ENCODE peak calls at places on chromosomes 12 and 14, in six cellular contexts. N is stimulated activated CD8-positive, alpha-beta memory T cell treated with anti-CD3 and anti-CD28 coated beads, Interleukin-15, amount 100 ng/mL, for 1 hour; K is left ventricle myocardium inferior; G is GM18507; E is NCI-H510A treated with DMSO at 0.1 percent for 48 hours; L is hypothalamus. P is an unnamed sample.

GRCh38 chr14:104209985-104210520 is 71.7 kb downstream of the KIF26A start:
- DNase-seq in K (no peak), L (no peak), E (no peak), G (no peak), N (no peak), P (no peak)

GRCh38 chr12:13304924-13305323 is 108.4 kb downstream of the EMP1 start:
- DNase-seq in N (no peak), L (no peak), E (no peak), G (no peak), K (no peak), P (no peak)

GRCh38 chr14:56952766-56953473 is 142.6 kb upstream of the OTX2 start:
- DNase-seq in N (no peak), E (no peak), K (no peak), L (no peak), G (no peak), P (no peak)

GRCh38 chr14:71300474-71301359 is 393.5 kb downstream of the PCNX1 start:
- DNase-seq in K (no peak), N (no peak), L (no peak), G (no peak), E (no peak), P (no peak)

GRCh38 chr14:90093942-90094595 is 32.3 kb downstream of the KCNK13 start:
- DNase-seq in G (no peak), L (no peak), N (no peak), K (no peak), E (peak; percentile 32), P (no peak)

GRCh38 chr14:36521598-36522345 is 1.7 kb upstream of the NKX2-1 start:
- DNase-seq in K (no peak), E (peak; percentile 34), N (no peak), G (no peak), L (no peak), P (no peak)

GRCh38 chr14:31942216-31942841 is 134.8 kb upstream of the ARHGAP5 start:
- DNase-seq in G (no peak), L (no peak), K (no peak), E (no peak), N (no peak), P (no peak)

GRCh38 chr14:33551963-33552362 is 398.9 kb downstream of the EGLN3 start:
- DNase-seq in G (no peak), E (peak; percentile 36), N (no peak), K (no peak), L (no peak), P (no peak)

GRCh38 chr12:3718100-3718499 is 34.8 kb downstream of the CRACR2A start:
- DNase-seq in L (no peak), G (no peak), K (no peak), E (no peak), N (no peak), P (no peak)

GRCh38 chr12:108446766-108447165 is 68.3 kb upstream of the FICD start:
- DNase-seq in L (no peak), E (no peak), N (no peak), K (peak; percentile 34), G (no peak), P (no peak)

GRCh38 chr12:28237423-28237822 is 47.2 kb downstream of the CCDC91 start:
- DNase-seq in L (no peak), N (no peak), G (no peak), K (no peak), E (no peak), P (no peak)

GRCh38 chr14:24813089-24813815 is 179.3 kb upstream of the GZMB start:
- DNase-seq in N (no peak), E (no peak), L (no peak), K (no peak), G (no peak), P (no peak)

GRCh38 chr12:49537231-49537708 is 1.6 kb upstream of the KCNH3 start:
- DNase-seq in G (no peak), E (no peak), K (no peak), L (no peak), N (no peak), P (no peak)

GRCh38 chr12:9064815-9065606 is 50.7 kb downstream of the A2M start:
- DNase-seq in N (no peak), L (peak; percentile 27), G (no peak), E (peak; percentile 76), K (peak; percentile 79), P (peak; percentile 87)

GRCh38 chr12:47110011-47110541 is 30.3 kb upstream of the AMIGO2 start:
- DNase-seq in K (no peak), L (no peak), E (no peak), G (no peak), N (no peak), P (no peak)

GRCh38 chr14:76919811-76920571 is 93.8 kb downstream of the LRRC74A start:
- DNase-seq in K (peak; percentile 48), N (no peak), L (no peak), G (no peak), E (peak; percentile 78), P (peak; percentile 74)

GRCh38 chr12:49014547-49014946 is 4.0 kb downstream of the PRKAG1 start:
- DNase-seq in L (no peak), N (no peak), K (no peak), G (no peak), E (no peak), P (no peak)

GRCh38 chr12:28100717-28101116 is 89.5 kb upstream of the CCDC91 start:
- DNase-seq in N (no peak), L (no peak), K (no peak), G (no peak), E (no peak), P (no peak)

GRCh38 chr12:28162697-28163096 is 27.6 kb upstream of the CCDC91 start:
- DNase-seq in E (no peak), L (no peak), N (no peak), K (no peak), G (no peak), P (no peak)

GRCh38 chr12:15856097-15856982 is 25.8 kb upstream of the STRAP start:
- DNase-seq in N (peak; percentile 10), G (no peak), L (no peak), K (no peak), E (peak; percentile 67), P (no peak)

GRCh38 chr14:79483989-79484388 is 727.3 kb downstream of the DIO2 start:
- DNase-seq in E (no peak), L (no peak), G (no peak), K (no peak), N (no peak), P (no peak)

GRCh38 chr12:63410197-63410596 is 258.1 kb downstream of the DPY19L2 start:
- DNase-seq in L (no peak), E (no peak), K (no peak), N (no peak), G (no peak), P (no peak)

GRCh38 chr14:21505009-21505553 is 6.1 kb downstream of the METTL3 start:
- DNase-seq in K (no peak), L (no peak), E (no peak), G (no peak), N (no peak), P (no peak)

GRCh38 chr12:124560519-124560918 is 6.9 kb downstream of the NCOR2 start:
- DNase-seq in E (no peak), K (no peak), L (no peak), N (no peak), G (no peak), P (no peak)

GRCh38 chr14:21486640-21487087 is 9.7 kb downstream of the TOX4 start:
- DNase-seq in N (no peak), K (no peak), E (no peak), G (no peak), L (no peak), P (no peak)

GRCh38 chr12:102883204-102883799 is 33.7 kb downstream of the PAH start:
- DNase-seq in G (peak; percentile 28), E (peak; percentile 82), K (peak; percentile 24), L (no peak), N (peak; percentile 14), P (no peak)

GRCh38 chr12:44616385-44616784 is 259.7 kb downstream of the NELL2 start:
- DNase-seq in E (peak; percentile 4), K (no peak), G (no peak), L (no peak), N (no peak), P (no peak)

GRCh38 chr14:37196604-37197420 is 925 bp upstream of the MIPOL1 start:
- DNase-seq in K (no peak), E (peak; percentile 36), L (no peak), N (no peak), G (no peak), P (no peak)

GRCh38 chr12:3931721-3932120 is 58.5 kb upstream of the PARP11 start:
- DNase-seq in G (no peak), E (no peak), L (no peak), N (no peak), K (no peak), P (no peak)

GRCh38 chr14:29236848-29237247 is 470.3 kb downstream of the FOXG1 start:
- DNase-seq in L (no peak), K (no peak), N (no peak), G (no peak), E (no peak), P (no peak)

GRCh38 chr14:91253795-91254323 is 9.4 kb upstream of the GPR68 start:
- DNase-seq in G (no peak), N (no peak), L (no peak), K (no peak), E (no peak), P (no peak)